ENCODE peak calls at places on chromosomes 13 and 19, in six cellular contexts. One of them, this sample, is unnamed. For H3K4me1, the result is how much of the 10 kb centered on the place peaks cover.

GRCh38 chr13:96707146-96707545 is 287.1 kb downstream of the OXGR1 start:
- ATAC-seq in HCT116: no peak
- ATAC-seq in GM23338: no peak
- ATAC-seq in K562: no peak
- ATAC-seq in GM12878: no peak
- ATAC-seq in Panc1: no peak
- ATAC-seq in this sample: no peak

GRCh38 chr13:31747966-31748365 is 8.6 kb downstream of the RXFP2 start:
- ATAC-seq in HCT116: no peak
- ATAC-seq in GM23338: no peak
- ATAC-seq in K562: no peak
- ATAC-seq in GM12878: no peak
- ATAC-seq in Panc1: no peak
- ATAC-seq in this sample: no peak

GRCh38 chr19:54418030-54418929 is 3.0 kb downstream of the TTYH1 start:
- ATAC-seq in HCT116: no peak
- ATAC-seq in GM23338: no peak
- ATAC-seq in K562: peak
- ATAC-seq in GM12878: peak
- ATAC-seq in Panc1: peak
- ATAC-seq in this sample: no peak

GRCh38 chr13:57045816-57046691 is 94.7 kb upstream of the PRR20A start:
- ATAC-seq in HCT116: no peak
- ATAC-seq in GM23338: no peak
- ATAC-seq in K562: no peak
- ATAC-seq in GM12878: no peak
- ATAC-seq in Panc1: no peak
- ATAC-seq in this sample: no peak

GRCh38 chr19:15283141-15283885 is 49.0 kb downstream of the BRD4 start:
- ATAC-seq in HCT116: no peak
- ATAC-seq in GM23338: no peak
- ATAC-seq in K562: peak
- ATAC-seq in GM12878: no peak
- ATAC-seq in Panc1: no peak
- ATAC-seq in this sample: peak

GRCh38 chr13:89602655-89603054 is 1744.8 kb upstream of the MIR17HG start:
- ATAC-seq in HCT116: no peak
- ATAC-seq in GM23338: no peak
- ATAC-seq in K562: no peak
- ATAC-seq in GM12878: no peak
- ATAC-seq in Panc1: no peak
- ATAC-seq in this sample: no peak

GRCh38 chr13:79503473-79504017 is 22.6 kb downstream of the NDFIP2 start:
- ATAC-seq in HCT116: no peak
- ATAC-seq in GM23338: no peak
- ATAC-seq in K562: peak
- ATAC-seq in GM12878: peak
- ATAC-seq in Panc1: no peak
- ATAC-seq in this sample: no peak

GRCh38 chr19:54209058-54209747 is 8.5 kb downstream of the RPS9 start:
- ATAC-seq in HCT116: peak
- ATAC-seq in GM23338: peak
- ATAC-seq in K562: peak
- ATAC-seq in GM12878: peak
- ATAC-seq in Panc1: peak
- ATAC-seq in this sample: peak

GRCh38 chr13:73428137-73428536 is 369.3 kb downstream of the KLF5 start:
- ATAC-seq in HCT116: peak
- ATAC-seq in GM23338: no peak
- ATAC-seq in K562: no peak
- ATAC-seq in GM12878: no peak
- ATAC-seq in Panc1: no peak
- ATAC-seq in this sample: no peak

GRCh38 chr19:5057860-5058259 is 88.9 kb downstream of the KDM4B start:
- ATAC-seq in HCT116: peak
- ATAC-seq in GM23338: peak
- ATAC-seq in K562: peak
- ATAC-seq in GM12878: peak
- ATAC-seq in Panc1: peak
- ATAC-seq in this sample: peak

GRCh38 chr19:46296722-46297431 is at the start of gene HIF3A:
- ATAC-seq in HCT116: no peak
- ATAC-seq in GM23338: peak
- ATAC-seq in K562: peak
- ATAC-seq in GM12878: no peak
- ATAC-seq in Panc1: no peak
- ATAC-seq in this sample: peak

GRCh38 chr13:26449063-26449848 is 108.2 kb upstream of the WASF3 start:
- ATAC-seq in HCT116: no peak
- ATAC-seq in GM23338: no peak
- ATAC-seq in K562: no peak
- ATAC-seq in GM12878: no peak
- ATAC-seq in Panc1: no peak
- ATAC-seq in this sample: no peak

GRCh38 chr13:33349314-33349995 is 63.9 kb upstream of the STARD13 start:
- ATAC-seq in HCT116: peak
- ATAC-seq in GM23338: peak
- ATAC-seq in K562: no peak
- ATAC-seq in GM12878: no peak
- ATAC-seq in Panc1: peak
- ATAC-seq in this sample: peak

GRCh38 chr13:37288057-37288720 is 182.7 kb upstream of the CSNK1A1L start:
- ATAC-seq in HCT116: no peak
- ATAC-seq in GM23338: no peak
- ATAC-seq in K562: no peak
- ATAC-seq in GM12878: no peak
- ATAC-seq in Panc1: no peak
- ATAC-seq in this sample: no peak

GRCh38 chr19:1364070-1364719 is 19.5 kb upstream of the NDUFS7 start:
- ATAC-seq in HCT116: no peak
- ATAC-seq in GM23338: no peak
- ATAC-seq in K562: no peak
- ATAC-seq in GM12878: peak
- ATAC-seq in Panc1: no peak
- ATAC-seq in this sample: no peak

GRCh38 chr19:6022570-6023049 is 44.7 kb upstream of the RANBP3 start:
- ATAC-seq in HCT116: peak
- ATAC-seq in GM23338: peak
- ATAC-seq in K562: peak
- ATAC-seq in GM12878: peak
- ATAC-seq in Panc1: peak
- ATAC-seq in this sample: peak

GRCh38 chr19:7982103-7982502 is 23.3 kb downstream of the ELAVL1 start:
- ATAC-seq in HCT116: no peak
- ATAC-seq in GM23338: no peak
- ATAC-seq in K562: no peak
- ATAC-seq in GM12878: no peak
- ATAC-seq in Panc1: no peak
- ATAC-seq in this sample: no peak

GRCh38 chr19:7980635-7981121 is 24.8 kb downstream of the ELAVL1 start:
- ATAC-seq in HCT116: no peak
- ATAC-seq in GM23338: no peak
- ATAC-seq in K562: peak
- ATAC-seq in GM12878: no peak
- ATAC-seq in Panc1: no peak
- ATAC-seq in this sample: no peak

GRCh38 chr19:7982651-7983099 is 22.8 kb downstream of the ELAVL1 start:
- ATAC-seq in HCT116: no peak
- ATAC-seq in GM23338: no peak
- ATAC-seq in K562: no peak
- ATAC-seq in GM12878: no peak
- ATAC-seq in Panc1: no peak
- ATAC-seq in this sample: peak

GRCh38 chr19:7981199-7981598 is 24.2 kb downstream of the ELAVL1 start:
- ATAC-seq in HCT116: no peak
- ATAC-seq in GM23338: no peak
- ATAC-seq in K562: peak
- ATAC-seq in GM12878: no peak
- ATAC-seq in Panc1: no peak
- ATAC-seq in this sample: no peak

GRCh38 chr19:7981661-7982060 is 23.8 kb downstream of the ELAVL1 start:
- ATAC-seq in HCT116: no peak
- ATAC-seq in GM23338: no peak
- ATAC-seq in K562: peak
- ATAC-seq in GM12878: no peak
- ATAC-seq in Panc1: no peak
- ATAC-seq in this sample: no peak
- H3K4me1 ChIP-seq in HCT116: under half
- H3K4me1 ChIP-seq in GM23338: under half
- H3K4me1 ChIP-seq in K562: under half
- H3K4me1 ChIP-seq in GM12878: under half
- H3K4me1 ChIP-seq in Panc1: under half
- H3K4me1 ChIP-seq in this sample: under half

DNA sequence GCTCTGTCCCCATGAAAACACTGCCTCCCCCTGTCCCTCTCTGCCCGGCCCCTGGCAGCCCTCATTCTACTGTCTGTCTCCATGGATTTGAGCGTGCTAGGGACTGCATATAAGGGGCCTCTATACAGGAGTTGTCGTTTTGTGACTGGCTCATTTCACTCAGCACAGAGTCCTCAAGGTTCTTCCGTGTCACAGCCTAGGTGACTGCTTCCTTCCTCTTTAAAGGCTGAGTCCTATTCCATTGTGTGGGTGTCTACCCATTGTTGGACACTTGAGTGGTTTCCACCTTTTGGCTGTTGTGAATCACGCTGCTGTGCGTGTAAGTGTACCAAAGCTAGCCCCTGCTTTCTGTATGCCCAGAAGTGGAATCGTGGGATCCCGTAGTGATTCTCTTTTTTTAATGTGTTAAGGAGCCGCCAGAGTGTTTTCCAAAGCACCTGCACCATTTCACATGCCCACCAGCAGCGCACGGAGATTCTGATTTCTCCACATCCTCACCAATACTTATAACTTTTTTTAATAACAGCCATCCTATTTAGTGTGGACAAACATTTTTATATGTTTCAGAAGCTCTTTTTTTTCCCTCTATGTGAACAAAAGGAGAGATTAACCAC is 116.7 kb downstream of the COL4A2 start:
- ATAC-seq in HCT116: no peak
- ATAC-seq in GM23338: no peak
- ATAC-seq in K562: no peak
- ATAC-seq in GM12878: no peak
- ATAC-seq in Panc1: no peak
- ATAC-seq in this sample: no peak
- H3K27ac ChIP-seq in HCT116: no peak
- H3K27ac ChIP-seq in GM23338: peak
- H3K27ac ChIP-seq in K562: no peak
- H3K27ac ChIP-seq in GM12878: no peak
- H3K27ac ChIP-seq in Panc1: no peak
- H3K27ac ChIP-seq in this sample: peak

DNA sequence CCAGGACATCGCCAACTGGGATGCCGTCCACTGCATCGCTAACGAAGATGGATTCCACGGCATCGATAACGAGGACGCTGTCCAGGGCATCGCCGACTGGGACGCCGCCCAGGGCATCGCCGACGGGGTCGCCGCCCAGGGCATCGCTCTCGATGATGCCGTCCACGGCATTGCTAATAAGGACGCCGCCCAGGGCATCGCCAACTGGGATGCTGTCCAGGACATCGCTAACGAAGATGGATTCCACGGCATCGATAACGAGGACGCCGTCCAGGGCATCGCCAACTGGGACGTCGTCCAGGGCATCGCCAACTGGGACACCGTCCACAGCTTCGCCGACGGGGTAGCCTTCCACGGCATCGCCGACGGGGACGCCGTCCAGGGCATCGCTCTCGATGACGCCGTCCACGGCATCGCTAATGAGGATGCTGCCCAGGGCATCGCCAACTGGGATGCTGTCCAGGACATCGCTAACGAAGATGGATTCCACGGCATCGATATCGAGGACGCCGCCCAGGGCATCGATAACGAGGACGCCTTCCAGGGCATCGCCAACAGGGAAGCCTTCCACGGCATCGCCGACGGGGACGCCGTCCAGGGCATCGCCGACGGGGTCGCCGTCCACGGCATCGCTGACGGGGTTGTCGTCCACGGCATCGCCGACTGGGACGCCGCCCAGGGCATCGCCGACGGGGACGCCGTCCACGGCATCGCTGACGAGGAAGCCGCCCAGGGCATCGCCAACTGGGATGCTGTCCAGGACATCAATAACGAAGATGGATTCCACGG is 948.4 kb downstream of the TUBA3C start:
- ATAC-seq in HCT116: no peak
- ATAC-seq in GM23338: no peak
- ATAC-seq in K562: no peak
- ATAC-seq in GM12878: no peak
- ATAC-seq in Panc1: no peak
- ATAC-seq in this sample: no peak
- TF ChIP-seq POLR2AphosphoS5 in HCT116: no peak
- TF ChIP-seq POLR2AphosphoS5 in GM23338: no peak
- TF ChIP-seq POLR2AphosphoS5 in K562: no peak
- TF ChIP-seq POLR2AphosphoS5 in GM12878: no peak
- TF ChIP-seq POLR2AphosphoS5 in Panc1: no peak
- TF ChIP-seq POLR2AphosphoS5 in this sample: no peak

DNA sequence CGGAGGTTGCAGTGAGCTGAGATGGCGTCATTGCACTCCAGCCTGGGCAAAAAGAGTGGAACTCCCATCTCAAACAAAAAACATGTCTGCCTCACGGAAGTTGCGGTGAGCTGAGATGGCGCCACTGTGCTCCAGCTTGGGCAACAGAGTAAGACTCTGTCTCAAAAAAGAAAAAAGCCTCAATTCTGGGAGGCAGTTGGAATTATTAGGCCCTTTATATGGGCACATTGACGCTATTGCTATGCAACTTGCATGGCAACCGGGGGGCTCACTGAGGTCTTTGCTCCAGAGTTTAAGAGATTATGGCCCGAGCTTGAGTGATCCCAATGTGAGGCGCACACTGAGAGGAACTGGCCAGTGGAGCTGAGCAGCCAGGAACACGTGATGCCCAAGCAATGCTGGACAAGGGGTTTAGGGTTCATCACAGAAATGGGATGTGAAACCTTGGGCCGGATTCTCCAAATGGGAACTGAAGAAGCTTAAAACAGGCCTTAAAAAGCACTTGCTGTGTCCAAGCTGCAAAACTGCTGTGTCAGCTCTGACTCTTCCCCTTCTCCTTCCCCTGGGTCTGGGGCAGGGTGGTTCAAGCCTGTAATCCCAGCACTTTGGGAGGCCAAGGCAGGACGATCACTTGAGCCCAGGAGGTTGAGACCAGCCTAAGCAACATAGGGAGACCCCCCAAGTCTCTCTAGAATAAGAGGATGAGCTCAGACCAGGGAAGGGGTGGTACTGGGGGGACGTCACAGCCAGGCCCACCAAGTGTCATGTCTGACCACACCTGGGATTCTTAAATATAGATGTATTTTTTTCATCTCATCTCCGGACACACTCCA is 2.5 kb downstream of the FTL start:
- ATAC-seq in HCT116: no peak
- ATAC-seq in GM23338: no peak
- ATAC-seq in K562: peak
- ATAC-seq in GM12878: no peak
- ATAC-seq in Panc1: no peak
- ATAC-seq in this sample: no peak
- H3K4me1 ChIP-seq in HCT116: under half
- H3K4me1 ChIP-seq in GM23338: under half
- H3K4me1 ChIP-seq in K562: under half
- H3K4me1 ChIP-seq in GM12878: under half
- H3K4me1 ChIP-seq in Panc1: under half
- H3K4me1 ChIP-seq in this sample: half or more

GRCh38 chr19:40663712-40664692 is 26.4 kb downstream of the NUMBL start:
- ATAC-seq in HCT116: no peak
- ATAC-seq in GM23338: peak
- ATAC-seq in K562: peak
- ATAC-seq in GM12878: peak
- ATAC-seq in Panc1: peak
- ATAC-seq in this sample: peak
- H3K27ac ChIP-seq in HCT116: peak
- H3K27ac ChIP-seq in GM23338: no peak
- H3K27ac ChIP-seq in K562: peak
- H3K27ac ChIP-seq in GM12878: no peak
- H3K27ac ChIP-seq in Panc1: peak
- H3K27ac ChIP-seq in this sample: peak